ENCODE peak calls at places on chromosome 12, in six cellular contexts. U is tibial artery, T is dorsolateral prefrontal cortex, K is HepG2, X is sigmoid colon, R is suprapubic skin. Q is an unnamed sample.

GRCh38 chr12:100857418-100857817 is 62.8 kb downstream of the ANO4 start:
- DNase-seq in X (no peak), K (no peak), T (no peak), U (no peak), R (no peak), Q (no peak)

GRCh38 chr12:120100630-120101029 is 15.9 kb downstream of the RAB35 start:
- DNase-seq in X (peak), R (no peak), T (peak), U (peak), K (no peak), Q (no peak)

GRCh38 chr12:9378430-9378835 is 170.2 kb upstream of the PZP start:
- DNase-seq in R (no peak), K (peak), X (no peak), U (no peak), T (no peak), Q (no peak)

GRCh38 chr12:62934799-62935674 is at the start of gene PPM1H:
- DNase-seq in K (peak), X (peak), T (peak), R (no peak), U (peak), Q (no peak)

GRCh38 chr12:18320036-18320617 is 58.8 kb downstream of the PIK3C2G start:
- DNase-seq in T (no peak), R (no peak), U (no peak), X (no peak), K (peak), Q (no peak)

GRCh38 chr12:122363782-122364181 is 58.7 kb downstream of the CLIP1 start:
- DNase-seq in U (peak), K (no peak), R (peak), T (no peak), X (peak), Q (no peak)

GRCh38 chr12:110176745-110177144 is 52.6 kb downstream of the IFT81 start:
- DNase-seq in T (no peak), K (no peak), U (no peak), X (no peak), R (no peak), Q (no peak)

GRCh38 chr12:121811434-121812319 is 7.9 kb downstream of the SETD1B start:
- DNase-seq in X (peak), R (no peak), K (peak), U (no peak), T (no peak), Q (no peak)

GRCh38 chr12:120037851-120038250 is 48.8 kb downstream of the BICDL1 start:
- DNase-seq in T (no peak), X (no peak), R (no peak), U (no peak), K (no peak), Q (no peak)

GRCh38 chr12:112170376-112170775 is 45.0 kb downstream of the TRAFD1 start:
- DNase-seq in T (no peak), R (peak), U (no peak), K (no peak), X (no peak), Q (no peak)

GRCh38 chr12:120853188-120853587 is 51.0 kb downstream of the SPPL3 start:
- DNase-seq in U (no peak), R (no peak), K (no peak), T (no peak), X (no peak), Q (no peak)

GRCh38 chr12:52524241-52524897 is 4.2 kb upstream of the KRT5 start:
- DNase-seq in X (no peak), U (no peak), T (no peak), R (no peak), K (no peak), Q (no peak)

GRCh38 chr12:6891637-6892036 is 13.0 kb upstream of the LRRC23 start:
- DNase-seq in T (no peak), K (no peak), R (no peak), X (no peak), U (no peak), Q (no peak)

GRCh38 chr12:24821691-24822090 is 127.2 kb downstream of the BCAT1 start:
- DNase-seq in T (no peak), X (no peak), R (no peak), K (no peak), U (no peak), Q (no peak)

GRCh38 chr12:57481671-57482070 is 2.0 kb upstream of the ARHGAP9 start:
- DNase-seq in X (no peak), T (no peak), U (no peak), R (no peak), K (no peak), Q (no peak)

GRCh38 chr12:113879658-113880057 is 86.5 kb downstream of the RBM19 start:
- DNase-seq in X (no peak), U (no peak), R (no peak), K (no peak), T (no peak), Q (no peak)

GRCh38 chr12:18140969-18141368 is 51.0 kb upstream of the RERGL start:
- DNase-seq in X (no peak), T (no peak), R (no peak), U (no peak), K (no peak), Q (no peak)

GRCh38 chr12:29655861-29656260 is 127.9 kb downstream of the TMTC1 start:
- DNase-seq in R (no peak), X (no peak), K (no peak), T (peak), U (no peak), Q (no peak)

GRCh38 chr12:109841356-109841755 is 8.2 kb upstream of the TRPV4 start:
- DNase-seq in U (no peak), T (no peak), X (no peak), K (no peak), R (no peak), Q (no peak)

GRCh38 chr12:16019131-16019530 is 108.0 kb downstream of the DERA start:
- DNase-seq in T (no peak), K (no peak), U (no peak), R (no peak), X (no peak), Q (no peak)

GRCh38 chr12:119668315-119668651 is 350 bp downstream of the PRKAB1 start:
- DNase-seq in U (no peak), K (no peak), X (no peak), T (no peak), R (no peak), Q (no peak)

GRCh38 chr12:14768823-14769405 is 34.4 kb downstream of the WBP11 start:
- DNase-seq in X (peak), U (no peak), K (no peak), R (no peak), T (no peak), Q (no peak)

GRCh38 chr12:103969391-103969790 is 3.7 kb downstream of the TDG start:
- DNase-seq in R (no peak), K (no peak), U (no peak), T (no peak), X (no peak), Q (no peak)

GRCh38 chr12:30457621-30458289 is 237.9 kb downstream of the IPO8 start:
- DNase-seq in X (no peak), U (no peak), R (no peak), T (no peak), K (peak), Q (peak)

GRCh38 chr12:69908208-69908607 is 83.2 kb downstream of the MYRFL start:
- DNase-seq in U (no peak), R (no peak), K (no peak), T (no peak), X (no peak), Q (no peak)

GRCh38 chr12:26176725-26177124 is 18.6 kb upstream of the SSPN start:
- DNase-seq in R (no peak), K (no peak), X (no peak), U (no peak), T (no peak), Q (no peak)
- TF ChIP-seq CTCF in R (no peak), K (no peak), X (no peak), U (no peak), T (no peak), Q (no peak)

GRCh38 chr12:96242597-96242996 is 48.4 kb downstream of the ELK3 start:
- DNase-seq in R (peak), X (peak), T (no peak), K (no peak), U (no peak), Q (no peak)

GRCh38 chr12:96240656-96241055 is 46.5 kb downstream of the ELK3 start:
- DNase-seq in U (no peak), T (no peak), X (peak), R (no peak), K (no peak), Q (no peak)

GRCh38 chr12:96239711-96240234 is 45.6 kb downstream of the ELK3 start:
- DNase-seq in T (no peak), K (no peak), U (no peak), R (no peak), X (peak), Q (no peak)

GRCh38 chr12:96240251-96240650 is 46.1 kb downstream of the ELK3 start:
- DNase-seq in X (peak), T (no peak), U (no peak), R (no peak), K (no peak), Q (no peak)

GRCh38 chr12:96241484-96242256 is 47.5 kb downstream of the ELK3 start:
- DNase-seq in R (peak), K (no peak), U (peak), T (no peak), X (peak), Q (peak)
- H3K4me3 ChIP-seq in R (no peak), K (no peak), U (no peak), T (no peak), X (no peak), Q (no peak)

GRCh38 chr12:88428350-88428749 is 151.9 kb downstream of the KITLG start:
- DNase-seq in U (no peak), T (no peak), K (no peak), X (no peak), R (no peak), Q (no peak)

GRCh38 chr12:88432536-88433462 is 147.5 kb downstream of the KITLG start:
- DNase-seq in X (peak), R (no peak), K (no peak), T (no peak), U (no peak), Q (no peak)

GRCh38 chr12:88431245-88431644 is 149.0 kb downstream of the KITLG start:
- DNase-seq in T (no peak), R (no peak), U (no peak), K (no peak), X (no peak), Q (no peak)
- TF ChIP-seq CTCF in T (no peak), R (no peak), U (no peak), K (no peak), X (no peak), Q (no peak)

GRCh38 chr12:123896786-123897185 is 75.8 kb downstream of the CCDC92 start:
- DNase-seq in U (no peak), K (no peak), R (no peak), T (no peak), X (peak), Q (peak)
- H3K4me3 ChIP-seq in U (no peak), K (no peak), R (peak), T (no peak), X (no peak), Q (peak)

Q was measured in BJ.